ENCODE peak calls at places on chromosomes 12 and 14, in ten cellular contexts. E is fibroblast of mammary gland, N is esophagus squamous epithelium, F is coronary artery, V is AG04450, P is GM13977, J is Calu3, Q is OCI-LY7, T is spleen, D is WTC11. B is an unnamed sample.

GRCh38 chr12:49983892-49984291 is 11.1 kb downstream of the AQP6 start:
- DNase-seq in N (no peak), E (peak), P (no peak), D (no peak), F (no peak), V (peak), J (no peak), T (no peak), Q (no peak), B (no peak)

GRCh38 chr14:34750670-34751069 is 36.3 kb upstream of the CFL2 start:
- DNase-seq in T (no peak), J (no peak), Q (no peak), P (no peak), D (no peak), E (peak), N (no peak), F (no peak), V (peak), B (no peak)

GRCh38 chr12:102376251-102376747 is 104.1 kb downstream of the IGF1 start:
- DNase-seq in D (no peak), N (no peak), P (no peak), V (no peak), E (peak), T (no peak), F (no peak), Q (no peak), J (no peak), B (no peak)

GRCh38 chr14:89753828-89754439 is 200.6 kb downstream of the EFCAB11 start:
- DNase-seq in P (no peak), N (no peak), J (no peak), V (no peak), F (no peak), Q (no peak), E (no peak), D (no peak), T (no peak), B (no peak)

GRCh38 chr12:128772249-128772648 is 51.5 kb downstream of the SLC15A4 start:
- DNase-seq in E (no peak), V (no peak), Q (no peak), J (no peak), P (no peak), F (no peak), D (no peak), N (no peak), T (no peak), B (no peak)

GRCh38 chr12:39937119-39937518 is 168.8 kb downstream of the SLC2A13 start:
- DNase-seq in J (no peak), N (no peak), P (no peak), D (no peak), V (no peak), F (no peak), T (no peak), E (no peak), Q (no peak), B (no peak)

GRCh38 chr12:120169946-120170345 is 24.6 kb downstream of the GCN1 start:
- DNase-seq in Q (no peak), V (no peak), F (no peak), N (no peak), P (no peak), E (no peak), D (no peak), T (no peak), J (no peak), B (no peak)

GRCh38 chr14:97802430-97802829 is 1005.2 kb downstream of the VRK1 start:
- DNase-seq in D (no peak), E (no peak), Q (no peak), T (no peak), J (no peak), P (no peak), V (no peak), N (no peak), F (no peak), B (no peak)

GRCh38 chr12:62971769-62972525 is 37.0 kb upstream of the PPM1H start:
- DNase-seq in V (no peak), T (no peak), Q (no peak), D (no peak), J (no peak), F (no peak), N (no peak), E (no peak), P (no peak), B (no peak)

GRCh38 chr12:86331012-86331411 is 74.8 kb upstream of the MGAT4C start:
- DNase-seq in E (no peak), Q (no peak), N (no peak), V (no peak), P (no peak), T (no peak), F (no peak), D (no peak), J (no peak), B (no peak)

GRCh38 chr14:44846232-44846824 is 115.4 kb downstream of the KLHL28 start:
- DNase-seq in T (no peak), Q (peak), V (peak), F (no peak), D (no peak), E (peak), J (peak), N (no peak), P (peak), B (peak)

GRCh38 chr12:70449758-70450341 is 83.8 kb downstream of the KCNMB4 start:
- DNase-seq in E (no peak), J (no peak), V (no peak), N (no peak), P (no peak), F (no peak), T (no peak), D (no peak), Q (no peak), B (no peak)

GRCh38 chr12:75452675-75453330 is 27.8 kb upstream of the GLIPR1 start:
- DNase-seq in N (no peak), E (peak), Q (no peak), D (no peak), F (no peak), J (no peak), V (no peak), P (no peak), T (no peak), B (no peak)

GRCh38 chr14:61234215-61234916 is 46.8 kb downstream of the TMEM30B start:
- DNase-seq in Q (no peak), N (no peak), T (no peak), V (no peak), D (no peak), P (no peak), J (no peak), E (no peak), F (no peak), B (no peak)

GRCh38 chr14:71714225-71714624 is 218.0 kb upstream of the RGS6 start:
- DNase-seq in D (no peak), V (no peak), P (no peak), N (no peak), Q (no peak), F (no peak), T (no peak), J (no peak), E (peak), B (no peak)

GRCh38 chr12:52781399-52782082 is 4.4 kb upstream of the KRT76 start:
- DNase-seq in Q (no peak), D (no peak), J (no peak), V (no peak), F (no peak), T (no peak), E (no peak), P (no peak), N (no peak), B (no peak)

GRCh38 chr14:92649934-92650545 is 98.4 kb downstream of the LGMN start:
- DNase-seq in E (peak), N (peak), J (no peak), T (no peak), P (no peak), F (no peak), D (no peak), V (peak), Q (no peak), B (no peak)

GRCh38 chr12:103495158-103495782 is 498 bp downstream of the C12orf42 start:
- DNase-seq in F (no peak), D (peak), V (no peak), J (no peak), P (peak), E (no peak), T (peak), N (peak), Q (no peak), B (peak)

GRCh38 chr12:47824629-47825028 is 4.9 kb upstream of the HDAC7 start:
- DNase-seq in E (no peak), P (no peak), Q (no peak), J (no peak), F (no peak), N (no peak), V (no peak), D (no peak), T (no peak), B (no peak)

GRCh38 chr12:108955225-108955835 is 65.5 kb downstream of the SVOP start:
- DNase-seq in F (no peak), P (no peak), E (peak), J (no peak), N (no peak), V (no peak), T (no peak), Q (no peak), D (no peak), B (no peak)

GRCh38 chr14:92176476-92176875 is 54.7 kb downstream of the CPSF2 start:
- DNase-seq in V (no peak), N (no peak), T (no peak), F (no peak), P (no peak), D (no peak), E (no peak), Q (no peak), J (no peak), B (no peak)

GRCh38 chr12:109679716-109680520 is 33.7 kb upstream of the FAM222A start:
- DNase-seq in N (no peak), Q (no peak), E (no peak), J (no peak), P (no peak), V (no peak), T (peak), F (no peak), D (peak), B (no peak)

GRCh38 chr12:119444462-119445044 is 110.0 kb downstream of the CCDC60 start:
- DNase-seq in T (no peak), V (no peak), D (peak), N (no peak), F (no peak), P (peak), J (peak), E (peak), Q (peak), B (peak)

GRCh38 chr12:31033146-31033545 is 40.5 kb upstream of the DDX11 start:
- DNase-seq in P (peak), F (no peak), D (no peak), J (no peak), E (no peak), V (no peak), T (no peak), N (no peak), Q (no peak), B (no peak)

GRCh38 chr14:99241314-99242035 is 30.5 kb downstream of the BCL11B start:
- DNase-seq in F (no peak), T (no peak), J (no peak), V (no peak), P (no peak), Q (no peak), D (no peak), N (no peak), E (no peak), B (no peak)

GRCh38 chr14:50542941-50543418 is 10.6 kb upstream of the MAP4K5 start:
- DNase-seq in N (no peak), D (no peak), V (no peak), P (peak), J (peak), F (no peak), E (peak), Q (peak), T (no peak), B (peak)

GRCh38 chr12:78062781-78063180 is 232.1 kb downstream of the NAV3 start:
- DNase-seq in F (no peak), V (peak), Q (no peak), E (peak), T (no peak), J (peak), P (no peak), D (no peak), N (no peak), B (no peak)

GRCh38 chr14:25237845-25238244 is 187.9 kb upstream of the STXBP6 start:
- DNase-seq in E (peak), F (no peak), T (no peak), D (peak), J (peak), Q (peak), V (no peak), P (no peak), N (no peak), B (no peak)

GRCh38 chr12:24895612-24896011 is 53.3 kb downstream of the BCAT1 start:
- DNase-seq in N (no peak), V (no peak), P (no peak), J (no peak), E (peak), Q (no peak), F (no peak), D (no peak), T (no peak), B (no peak)

GRCh38 chr12:106304001-106304421 is 1.5 kb downstream of the TCP11L2 start:
- DNase-seq in Q (no peak), T (no peak), E (peak), P (no peak), D (no peak), V (no peak), F (no peak), N (no peak), J (no peak), B (no peak)

GRCh38 chr12:11812558-11813421 is 163.3 kb downstream of the ETV6 start:
- DNase-seq in E (no peak), T (peak), P (peak), D (peak), J (peak), V (no peak), N (no peak), Q (peak), F (no peak), B (peak)

GRCh38 chr12:29638528-29638927 is 141.0 kb upstream of the OVCH1 start:
- DNase-seq in Q (no peak), T (no peak), J (no peak), D (no peak), P (no peak), N (no peak), V (no peak), F (no peak), E (no peak), B (no peak)
- TF ChIP-seq CTCF in Q (no peak), T (no peak), J (no peak), D (no peak), P (no peak), N (no peak), V (no peak), F (no peak), E (no peak), B (no peak)

GRCh38 chr12:27505124-27505523 is 18.9 kb upstream of the PPFIBP1 start:
- DNase-seq in T (no peak), V (no peak), F (no peak), N (no peak), P (no peak), D (no peak), Q (no peak), J (no peak), E (peak), B (no peak)

GRCh38 chr12:27506645-27507189 is 17.3 kb upstream of the PPFIBP1 start:
- DNase-seq in N (no peak), D (no peak), Q (no peak), P (no peak), V (no peak), T (no peak), E (no peak), F (no peak), J (no peak), B (no peak)

GRCh38 chr12:27505771-27506170 is 18.2 kb upstream of the PPFIBP1 start:
- DNase-seq in V (no peak), F (no peak), J (no peak), Q (no peak), P (no peak), E (peak), N (no peak), D (no peak), T (no peak), B (no peak)

GRCh38 chr12:27501956-27502562 is 21.9 kb upstream of the PPFIBP1 start:
- DNase-seq in V (no peak), Q (no peak), J (no peak), F (no peak), T (no peak), P (no peak), E (no peak), D (no peak), N (no peak), B (no peak)

DNA sequence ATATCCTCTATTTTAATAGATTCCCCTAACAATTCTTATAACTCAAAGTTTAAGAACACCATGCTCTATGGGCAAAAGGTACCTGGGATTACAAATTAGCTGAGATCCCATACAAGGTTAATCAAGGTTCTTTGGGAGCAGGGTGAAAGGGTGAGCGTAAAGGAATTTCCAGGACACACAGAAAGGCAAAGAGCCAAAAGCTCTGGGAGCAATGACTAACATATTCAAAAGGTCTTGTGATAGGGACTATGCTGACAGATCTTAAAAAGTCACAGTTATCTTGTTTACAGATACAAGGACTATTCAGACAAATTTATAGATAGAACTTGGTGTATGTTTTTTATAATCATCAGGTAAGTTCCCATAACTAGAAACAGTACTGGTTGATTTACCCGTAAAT is 19.5 kb upstream of the PPFIBP1 start:
- DNase-seq in E (peak), Q (no peak), P (no peak), V (no peak), N (no peak), J (no peak), T (no peak), F (no peak), D (no peak), B (no peak)
- TF ChIP-seq CTCF in E (no peak), Q (no peak), P (no peak), V (no peak), N (no peak), J (no peak), T (no peak), F (no peak), D (no peak), B (no peak)

GRCh38 chr14:75150150-75150549 is 23.3 kb upstream of the NEK9 start:
- DNase-seq in Q (no peak), T (no peak), F (no peak), N (no peak), J (no peak), P (no peak), E (peak), D (no peak), V (no peak), B (no peak)

GRCh38 chr14:75143761-75144527 is 17.1 kb upstream of the NEK9 start:
- DNase-seq in P (no peak), D (no peak), V (no peak), T (no peak), N (no peak), F (no peak), Q (no peak), J (no peak), E (no peak), B (no peak)

GRCh38 chr14:75142494-75142893 is 15.6 kb upstream of the NEK9 start:
- DNase-seq in E (no peak), N (no peak), Q (no peak), P (no peak), F (no peak), T (no peak), J (no peak), D (no peak), V (no peak), B (no peak)

GRCh38 chr14:75144944-75145343 is 18.1 kb upstream of the NEK9 start:
- DNase-seq in T (no peak), P (no peak), V (no peak), Q (no peak), N (no peak), E (no peak), J (no peak), F (no peak), D (no peak), B (no peak)

DNA sequence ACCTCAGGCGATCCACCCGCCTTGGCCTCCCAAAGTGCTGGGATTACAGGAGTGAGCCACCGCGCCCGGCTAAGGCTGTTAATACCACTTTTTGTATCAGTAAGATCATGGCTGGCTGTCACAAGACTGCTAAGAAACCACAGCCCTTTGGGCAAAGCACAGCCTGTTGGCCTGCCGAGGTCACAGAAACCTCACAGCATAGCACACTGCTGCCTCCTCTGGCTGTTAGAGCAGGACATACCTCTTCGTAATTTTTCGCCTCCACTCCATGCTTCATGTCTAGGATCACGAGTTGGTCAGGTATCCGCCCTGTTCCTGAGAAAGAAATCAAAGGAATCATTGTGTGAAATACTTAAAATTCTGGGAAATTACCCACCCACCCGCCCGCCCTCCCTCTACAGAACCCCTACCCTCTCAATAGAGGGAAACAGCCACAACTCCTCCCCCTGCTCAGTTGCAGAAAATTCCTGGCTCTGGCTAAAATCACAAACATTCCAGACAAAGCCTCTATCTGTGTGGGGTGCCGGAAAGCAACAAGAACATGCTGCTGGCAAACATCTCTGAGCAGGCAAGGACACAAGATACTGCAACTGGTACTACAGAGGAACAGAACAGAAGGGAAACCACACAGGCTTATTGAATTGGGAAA is 20.7 kb upstream of the NEK9 start:
- DNase-seq in T (peak), Q (no peak), V (no peak), F (peak), P (no peak), E (peak), N (no peak), D (peak), J (peak), B (no peak)
- TF ChIP-seq CTCF in T (peak), Q (peak), V (peak), F (no peak), P (peak), E (peak), N (peak), D (no peak), J (no peak), B (no peak)

DNA sequence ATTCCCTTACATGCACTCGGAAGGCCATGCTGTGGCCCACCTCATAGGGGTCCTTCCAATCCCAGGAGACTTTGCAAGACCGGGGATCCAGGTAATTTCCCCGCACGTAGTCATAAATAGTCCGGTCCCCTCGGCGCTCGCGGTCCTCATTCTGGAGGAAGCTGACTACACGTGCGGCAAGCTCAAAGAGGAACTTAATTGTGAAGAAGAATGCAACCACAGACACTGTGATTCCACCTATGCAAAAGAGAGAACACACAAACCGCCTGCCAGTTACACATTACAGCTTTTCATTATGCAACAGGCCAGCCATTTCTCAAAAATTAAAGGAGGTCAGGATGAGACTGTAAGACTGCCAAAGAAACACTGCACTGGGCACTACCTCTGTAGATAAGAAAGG is 28.4 kb downstream of the AREL1 start:
- DNase-seq in D (no peak), N (peak), F (no peak), J (no peak), P (peak), T (peak), Q (peak), E (no peak), V (no peak), B (peak)
- TF ChIP-seq CTCF in D (no peak), N (no peak), F (no peak), J (no peak), P (no peak), T (no peak), Q (no peak), E (no peak), V (no peak), B (no peak)

GRCh38 chr12:89525824-89526770 is at the start of gene POC1B:
- DNase-seq in F (peak), T (peak), J (peak), Q (peak), P (peak), D (peak), V (no peak), E (peak), N (peak), B (peak)
- TF ChIP-seq CTCF in F (no peak), T (no peak), J (no peak), Q (no peak), P (no peak), D (no peak), V (peak), E (no peak), N (no peak), B (peak)

GRCh38 chr12:56315626-56316473 is at the start of gene CNPY2:
- DNase-seq in T (peak), P (peak), V (peak), J (peak), Q (peak), F (peak), E (peak), D (peak), N (peak), B (peak)
- TF ChIP-seq CTCF in T (peak), P (peak), V (no peak), J (no peak), Q (peak), F (no peak), E (no peak), D (no peak), N (no peak), B (peak)